ENCODE peak calls at places on chromosomes 1 and 21, in six cellular contexts. L, V, G, Y, Q and X are unnamed samples.

GRCh38 chr1:50419192-50419906 is 3.9 kb downstream of the DMRTA2 start:
- DNase-seq in L (no peak), V (no peak), G (no peak), Y (peak; percentile 54), Q (no peak), X (no peak)

GRCh38 chr1:58888776-58889341 is 105.0 kb upstream of the JUN start:
- DNase-seq in L (no peak), V (no peak), G (no peak), Y (no peak), Q (no peak), X (no peak)

GRCh38 chr1:37391181-37391949 is 83.0 kb upstream of the ZC3H12A start:
- DNase-seq in L (no peak), V (no peak), G (no peak), Y (peak; percentile 46), Q (no peak), X (peak; percentile 7)

GRCh38 chr1:201140235-201140940 is 13.4 kb upstream of the ASCL5 start:
- DNase-seq in L (no peak), V (no peak), G (no peak), Y (no peak), Q (no peak), X (no peak)

GRCh38 chr1:76867342-76868130 is at the start of gene ST6GALNAC5:
- DNase-seq in L (no peak), V (no peak), G (no peak), Y (peak; percentile 47), Q (no peak), X (peak; percentile 30)

GRCh38 chr1:207248544-207249206 is 72.8 kb upstream of the CD55 start:
- DNase-seq in L (no peak), V (no peak), G (no peak), Y (no peak), Q (no peak), X (no peak)

GRCh38 chr1:56709269-56709880 is 64.3 kb downstream of the PRKAA2 start:
- DNase-seq in L (no peak), V (no peak), G (no peak), Y (no peak), Q (no peak), X (peak; percentile 19)

GRCh38 chr1:21340230-21340564 is 49.9 kb upstream of the ECE1 start:
- DNase-seq in L (no peak), V (no peak), G (no peak), Y (no peak), Q (no peak), X (no peak)

GRCh38 chr21:42595281-42596187 is 57.9 kb upstream of the PDE9A start:
- DNase-seq in L (no peak), V (no peak), G (no peak), Y (no peak), Q (no peak), X (no peak)

GRCh38 chr1:11738096-11738495 is 2.2 kb downstream of the AGTRAP start:
- DNase-seq in L (no peak), V (no peak), G (no peak), Y (no peak), Q (no peak), X (no peak)

GRCh38 chr1:66752000-66752592 is at the start of gene DYNLT5:
- DNase-seq in L (no peak), V (no peak), G (no peak), Y (peak; percentile 74), Q (no peak), X (no peak)

GRCh38 chr1:32239790-32240139 is 7.3 kb upstream of the FAM167B start:
- DNase-seq in L (no peak), V (no peak), G (no peak), Y (no peak), Q (no peak), X (no peak)

GRCh38 chr1:233907139-233907538 is 2.7 kb downstream of the SLC35F3 start:
- DNase-seq in L (no peak), V (no peak), G (no peak), Y (no peak), Q (no peak), X (no peak)

GRCh38 chr1:240706150-240706904 is 94.4 kb upstream of the GREM2 start:
- DNase-seq in L (no peak), V (no peak), G (no peak), Y (no peak), Q (no peak), X (no peak)

GRCh38 chr1:231153726-231154125 is 8.1 kb upstream of the TRIM67 start:
- DNase-seq in L (no peak), V (peak; percentile 37), G (no peak), Y (no peak), Q (no peak), X (no peak)

GRCh38 chr1:201022824-201023516 is 544 bp downstream of the KIF21B start:
- DNase-seq in L (peak; percentile 28), V (no peak), G (no peak), Y (peak; percentile 56), Q (no peak), X (no peak)

GRCh38 chr1:175356727-175357126 is 164.2 kb upstream of the KIAA0040 start:
- DNase-seq in L (no peak), V (no peak), G (no peak), Y (no peak), Q (no peak), X (no peak)

GRCh38 chr1:223123238-223123976 is 19.6 kb downstream of the TLR5 start:
- DNase-seq in L (peak; percentile 74), V (no peak), G (peak; percentile 52), Y (peak; percentile 80), Q (peak; percentile 53), X (peak; percentile 64)

GRCh38 chr1:16981269-16981849 is 939 bp upstream of the MFAP2 start:
- DNase-seq in L (no peak), V (no peak), G (no peak), Y (no peak), Q (no peak), X (no peak)

GRCh38 chr1:234971586-234972297 is 156.9 kb downstream of the TOMM20 start:
- DNase-seq in L (no peak), V (no peak), G (no peak), Y (no peak), Q (no peak), X (no peak)

GRCh38 chr1:13965770-13966398 is 265.9 kb downstream of the PRDM2 start:
- DNase-seq in L (no peak), V (no peak), G (no peak), Y (peak; percentile 74), Q (no peak), X (peak; percentile 35)

GRCh38 chr1:94983343-94983742 is 56.4 kb upstream of the CNN3 start:
- DNase-seq in L (no peak), V (no peak), G (no peak), Y (no peak), Q (no peak), X (no peak)

GRCh38 chr1:43671193-43671592 is 21.2 kb downstream of the KDM4A start:
- DNase-seq in L (no peak), V (no peak), G (no peak), Y (no peak), Q (no peak), X (no peak)